ENCODE peak calls at places on chromosomes 4 and X, in seven cellular contexts. J, W, I, A, T, U and L are unnamed samples. For H4K20me1, the result is how much of the 10 kb centered on the place peaks cover.

GRCh38 chr4:107616838-107617389 is 103.1 kb downstream of the PAPSS1 start:
- DNase-seq in J (peak), W (no peak), I (no peak), A (no peak), T (no peak), U (no peak), L (no peak)

GRCh38 chr4:159256037-159256436 is 153.2 kb downstream of the RAPGEF2 start:
- DNase-seq in J (no peak), W (no peak), I (no peak), A (no peak), T (no peak), U (no peak), L (no peak)

GRCh38 chrX:133531012-133531411 is 115.7 kb upstream of the GPC4 start:
- DNase-seq in J (no peak), W (no peak), I (no peak), A (no peak), T (no peak), U (no peak), L (no peak)

GRCh38 chrX:54978448-54978847 is 15.5 kb downstream of the PFKFB1 start:
- DNase-seq in J (peak), W (peak), I (no peak), A (no peak), T (peak), U (no peak), L (peak)

GRCh38 chr4:53592128-53592527 is 842 bp upstream of the LNX1 start:
- DNase-seq in J (peak), W (peak), I (no peak), A (no peak), T (no peak), U (no peak), L (peak)

GRCh38 chrX:48683411-48683982 is at the start of gene WAS:
- DNase-seq in J (no peak), W (no peak), I (peak), A (no peak), T (no peak), U (peak), L (no peak)

GRCh38 chr4:112888617-112889016 is 160.8 kb upstream of the ANK2 start:
- DNase-seq in J (no peak), W (no peak), I (no peak), A (no peak), T (no peak), U (no peak), L (no peak)

GRCh38 chr4:172202480-172203076 is 389.4 kb downstream of the GALNTL6 start:
- DNase-seq in J (peak), W (peak), I (peak), A (peak), T (no peak), U (peak), L (peak)

GRCh38 chr4:80407246-80407645 is 71.7 kb downstream of the CFAP299 start:
- DNase-seq in J (peak), W (no peak), I (no peak), A (peak), T (no peak), U (no peak), L (peak)

GRCh38 chr4:71229477-71230257 is 109.2 kb upstream of the SLC4A4 start:
- DNase-seq in J (peak), W (peak), I (peak), A (peak), T (no peak), U (peak), L (peak)

GRCh38 chrX:132426695-132427281 is 62.0 kb downstream of the MBNL3 start:
- DNase-seq in J (peak), W (no peak), I (no peak), A (peak), T (peak), U (no peak), L (peak)

GRCh38 chr4:149120331-149121014 is 678.3 kb upstream of the NR3C2 start:
- DNase-seq in J (peak), W (no peak), I (no peak), A (peak), T (no peak), U (no peak), L (peak)

GRCh38 chrX:115898382-115899001 is 272.1 kb upstream of the AGTR2 start:
- DNase-seq in J (peak), W (no peak), I (peak), A (no peak), T (peak), U (peak), L (no peak)

GRCh38 chr4:171022698-171023378 is 790.4 kb upstream of the GALNTL6 start:
- DNase-seq in J (no peak), W (no peak), I (no peak), A (no peak), T (no peak), U (no peak), L (no peak)

GRCh38 chrX:7223271-7223670 is 75.3 kb upstream of the PUDP start:
- DNase-seq in J (no peak), W (no peak), I (no peak), A (no peak), T (no peak), U (no peak), L (no peak)

GRCh38 chrX:153830632-153831434 is 489 bp upstream of the PDZD4 start:
- DNase-seq in J (no peak), W (no peak), I (no peak), A (peak), T (no peak), U (no peak), L (no peak)

GRCh38 chr4:16206301-16206700 is 20.0 kb downstream of the TAPT1 start:
- DNase-seq in J (no peak), W (no peak), I (no peak), A (no peak), T (no peak), U (no peak), L (no peak)
- H4K20me1 ChIP-seq in J (under half), W (under half), I (under half), A (under half), T (under half), U (under half), L (under half)

GRCh38 chr4:87038837-87039715 is 104.3 kb downstream of the AFF1 start:
- DNase-seq in J (peak), W (peak), I (no peak), A (peak), T (peak), U (no peak), L (peak)
- H3K27ac ChIP-seq in J (peak), W (peak), I (no peak), A (peak), T (peak), U (no peak), L (peak)

GRCh38 chrX:118345045-118345400 is 883 bp upstream of the WDR44 start:
- DNase-seq in J (no peak), W (no peak), I (no peak), A (no peak), T (no peak), U (no peak), L (no peak)
- H3K9ac ChIP-seq in J (peak), W (peak), I (peak), A (peak), T (peak), U (peak), L (peak)

GRCh38 chr4:10093801-10094552 is 22.6 kb downstream of the WDR1 start:
- DNase-seq in J (peak), W (peak), I (no peak), A (peak), T (peak), U (no peak), L (peak)
- H4K20me1 ChIP-seq in J (half or more), W (under half), I (half or more), A (under half), T (under half), U (under half), L (half or more)

DNA sequence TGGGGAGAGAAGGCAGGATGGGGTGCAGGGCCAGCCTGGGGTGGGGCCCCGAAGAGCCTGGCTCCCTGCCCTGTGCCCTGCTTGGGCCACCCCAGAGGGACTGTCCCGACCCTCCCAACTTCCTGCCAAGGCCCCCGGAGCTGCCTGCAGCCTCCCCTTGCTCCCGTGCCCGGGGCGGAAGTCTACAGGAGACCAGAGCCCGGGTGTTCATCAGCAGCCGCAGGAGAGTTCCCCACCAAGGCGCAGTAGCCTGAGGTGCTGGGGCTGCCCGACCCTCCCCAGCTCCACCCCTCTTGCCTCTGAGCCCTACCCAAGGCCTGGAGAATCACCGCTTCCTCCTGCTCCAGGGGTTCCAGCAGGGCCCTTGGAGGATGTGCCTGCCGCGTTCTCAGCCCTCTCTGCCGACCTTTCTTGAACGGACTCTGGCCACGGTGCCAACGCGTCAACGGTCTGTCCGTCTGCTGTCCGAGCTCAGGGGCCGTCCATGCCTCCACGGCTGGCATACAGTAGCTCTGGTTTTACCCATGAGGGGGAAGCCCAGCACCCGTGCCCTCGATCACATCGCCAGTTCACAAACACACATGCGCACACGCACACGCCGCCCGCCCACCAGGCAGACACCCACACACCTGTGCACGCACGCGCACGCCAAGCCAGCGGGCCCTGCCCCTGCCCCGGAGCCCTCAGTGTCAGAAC is 36.0 kb upstream of the SPON2 start:
- DNase-seq in J (no peak), W (no peak), I (no peak), A (no peak), T (no peak), U (no peak), L (no peak)
- H3K27ac ChIP-seq in J (peak), W (no peak), I (no peak), A (no peak), T (no peak), U (no peak), L (no peak)

GRCh38 chr4:173929921-173930320 is 353.5 kb downstream of the FBXO8 start:
- DNase-seq in J (no peak), W (no peak), I (no peak), A (no peak), T (no peak), U (no peak), L (no peak)

GRCh38 chr4:173919196-173919595 is 364.3 kb downstream of the FBXO8 start:
- DNase-seq in J (peak), W (no peak), I (no peak), A (no peak), T (no peak), U (no peak), L (peak)

GRCh38 chr4:173930329-173930967 is 353.0 kb downstream of the FBXO8 start:
- DNase-seq in J (no peak), W (no peak), I (no peak), A (no peak), T (no peak), U (no peak), L (no peak)

GRCh38 chr4:173919861-173920260 is 363.6 kb downstream of the FBXO8 start:
- DNase-seq in J (no peak), W (no peak), I (no peak), A (no peak), T (no peak), U (no peak), L (no peak)

GRCh38 chr4:173924561-173924960 is 358.9 kb downstream of the FBXO8 start:
- DNase-seq in J (no peak), W (no peak), I (no peak), A (no peak), T (no peak), U (no peak), L (peak)
- H3K9ac ChIP-seq in J (no peak), W (no peak), I (no peak), A (no peak), T (no peak), U (no peak), L (no peak)

GRCh38 chrX:40093586-40093985 is 4.2 kb downstream of the BCOR start:
- DNase-seq in J (no peak), W (no peak), I (no peak), A (no peak), T (no peak), U (no peak), L (no peak)
- H4K20me1 ChIP-seq in J (under half), W (under half), I (half or more), A (under half), T (under half), U (half or more), L (under half)

GRCh38 chr4:145524535-145524934 is 42.9 kb downstream of the SMAD1 start:
- DNase-seq in J (no peak), W (no peak), I (no peak), A (no peak), T (no peak), U (no peak), L (no peak)
- H3K27ac ChIP-seq in J (peak), W (no peak), I (no peak), A (peak), T (no peak), U (no peak), L (no peak)

GRCh38 chr4:168639914-168640313 is 143.1 kb downstream of the PALLD start:
- DNase-seq in J (no peak), W (no peak), I (no peak), A (no peak), T (no peak), U (no peak), L (no peak)

GRCh38 chr4:168645933-168646768 is 149.3 kb downstream of the PALLD start:
- DNase-seq in J (no peak), W (no peak), I (no peak), A (no peak), T (no peak), U (no peak), L (no peak)

GRCh38 chr4:168643083-168643795 is 146.4 kb downstream of the PALLD start:
- DNase-seq in J (no peak), W (peak), I (no peak), A (peak), T (no peak), U (no peak), L (peak)

GRCh38 chr4:168641811-168642140 is 144.9 kb downstream of the PALLD start:
- DNase-seq in J (no peak), W (no peak), I (no peak), A (no peak), T (no peak), U (no peak), L (no peak)

GRCh38 chr4:168643796-168644159 is 146.9 kb downstream of the PALLD start:
- DNase-seq in J (no peak), W (no peak), I (no peak), A (no peak), T (no peak), U (no peak), L (no peak)
- H3K9ac ChIP-seq in J (no peak), W (no peak), I (no peak), A (no peak), T (no peak), U (no peak), L (no peak)

GRCh38 chr4:77163636-77164035 is 6.6 kb downstream of the CCNG2 start:
- DNase-seq in J (no peak), W (no peak), I (no peak), A (no peak), T (no peak), U (no peak), L (peak)
- H4K20me1 ChIP-seq in J (under half), W (under half), I (under half), A (under half), T (under half), U (under half), L (under half)